ENCODE peak calls at places on chromosomes 6 and 20, in five cellular contexts. One of them, this sample, is unnamed. For H3K9me3, the result is how much of the 10 kb centered on the place peaks cover.

GRCh38 chr6:166662690-166663089 is 35.6 kb upstream of the RPS6KA2 start:
- DNase-seq in aorta: no peak
- DNase-seq in breast epithelium: no peak
- DNase-seq in CD8-positive, alpha-beta T cell: no peak
- DNase-seq in CD4-positive, alpha-beta T cell: no peak
- DNase-seq in this sample: no peak

GRCh38 chr6:52233975-52234823 is 10.1 kb downstream of the IL17F start:
- DNase-seq in breast epithelium: no peak
- DNase-seq in aorta: no peak
- DNase-seq in CD4-positive, alpha-beta T cell: no peak
- DNase-seq in CD8-positive, alpha-beta T cell: no peak
- DNase-seq in this sample: peak

GRCh38 chr6:120965814-120966213 is 368.5 kb downstream of the TBC1D32 start:
- DNase-seq in aorta: no peak
- DNase-seq in CD8-positive, alpha-beta T cell: no peak
- DNase-seq in breast epithelium: no peak
- DNase-seq in CD4-positive, alpha-beta T cell: no peak
- DNase-seq in this sample: no peak

GRCh38 chr6:53746442-53747103 is 48.2 kb upstream of the LRRC1 start:
- DNase-seq in breast epithelium: no peak
- DNase-seq in CD4-positive, alpha-beta T cell: no peak
- DNase-seq in aorta: no peak
- DNase-seq in CD8-positive, alpha-beta T cell: no peak
- DNase-seq in this sample: no peak

GRCh38 chr20:63118786-63119450 is 97.0 kb downstream of the YTHDF1 start:
- DNase-seq in breast epithelium: no peak
- DNase-seq in aorta: peak
- DNase-seq in CD8-positive, alpha-beta T cell: no peak
- DNase-seq in CD4-positive, alpha-beta T cell: no peak
- DNase-seq in this sample: no peak

GRCh38 chr20:62025832-62026563 is 39.7 kb downstream of the TAF4 start:
- DNase-seq in CD4-positive, alpha-beta T cell: no peak
- DNase-seq in aorta: peak
- DNase-seq in breast epithelium: no peak
- DNase-seq in CD8-positive, alpha-beta T cell: no peak
- DNase-seq in this sample: no peak

GRCh38 chr6:77456531-77457248 is 6.6 kb downstream of the HTR1B start:
- DNase-seq in breast epithelium: no peak
- DNase-seq in CD4-positive, alpha-beta T cell: no peak
- DNase-seq in aorta: no peak
- DNase-seq in CD8-positive, alpha-beta T cell: no peak
- DNase-seq in this sample: no peak

GRCh38 chr6:147805155-147805554 is 296.7 kb downstream of the SAMD5 start:
- DNase-seq in aorta: no peak
- DNase-seq in CD4-positive, alpha-beta T cell: no peak
- DNase-seq in CD8-positive, alpha-beta T cell: no peak
- DNase-seq in breast epithelium: no peak
- DNase-seq in this sample: no peak

GRCh38 chr6:125077453-125077852 is 76.1 kb upstream of the TPD52L1 start:
- DNase-seq in CD4-positive, alpha-beta T cell: no peak
- DNase-seq in CD8-positive, alpha-beta T cell: no peak
- DNase-seq in aorta: no peak
- DNase-seq in breast epithelium: no peak
- DNase-seq in this sample: no peak

DNA sequence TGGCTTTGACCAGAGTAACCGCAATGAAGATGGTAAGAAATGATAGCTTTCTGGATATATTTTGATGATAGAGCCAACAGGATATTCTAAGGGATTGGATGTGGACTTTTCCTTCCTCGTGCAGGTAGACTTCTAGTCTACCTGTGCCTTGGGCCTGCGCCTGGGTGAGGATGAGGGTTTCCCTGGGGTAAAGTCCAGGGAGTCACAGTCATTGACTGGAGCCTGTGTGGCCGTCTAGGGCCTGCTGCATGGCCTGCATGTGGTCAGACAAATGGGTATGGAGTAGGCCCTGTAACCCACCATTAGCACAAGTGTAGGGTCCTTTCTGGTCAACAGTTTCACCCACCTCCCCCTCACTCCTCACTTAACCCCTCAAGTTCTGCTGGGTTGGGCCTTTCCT is 12.7 kb upstream of the CHMP4B start:
- DNase-seq in aorta: no peak
- DNase-seq in CD8-positive, alpha-beta T cell: no peak
- DNase-seq in CD4-positive, alpha-beta T cell: no peak
- DNase-seq in breast epithelium: no peak
- DNase-seq in this sample: no peak
- H3K27ac ChIP-seq in aorta: no peak
- H3K27ac ChIP-seq in CD8-positive, alpha-beta T cell: no peak
- H3K27ac ChIP-seq in CD4-positive, alpha-beta T cell: no peak
- H3K27ac ChIP-seq in breast epithelium: no peak
- H3K27ac ChIP-seq in this sample: no peak

GRCh38 chr6:137211910-137212309 is 7.3 kb downstream of the IFNGR1 start:
- DNase-seq in CD8-positive, alpha-beta T cell: no peak
- DNase-seq in aorta: no peak
- DNase-seq in breast epithelium: no peak
- DNase-seq in CD4-positive, alpha-beta T cell: no peak
- DNase-seq in this sample: no peak

GRCh38 chr6:137203256-137203655 is 15.9 kb downstream of the IFNGR1 start:
- DNase-seq in CD8-positive, alpha-beta T cell: no peak
- DNase-seq in aorta: no peak
- DNase-seq in CD4-positive, alpha-beta T cell: no peak
- DNase-seq in breast epithelium: no peak
- DNase-seq in this sample: no peak

GRCh38 chr6:137210903-137211302 is 8.3 kb downstream of the IFNGR1 start:
- DNase-seq in aorta: no peak
- DNase-seq in breast epithelium: no peak
- DNase-seq in CD8-positive, alpha-beta T cell: no peak
- DNase-seq in CD4-positive, alpha-beta T cell: no peak
- DNase-seq in this sample: no peak

GRCh38 chr6:137206562-137206961 is 12.6 kb downstream of the IFNGR1 start:
- DNase-seq in CD8-positive, alpha-beta T cell: no peak
- DNase-seq in CD4-positive, alpha-beta T cell: no peak
- DNase-seq in breast epithelium: no peak
- DNase-seq in aorta: no peak
- DNase-seq in this sample: no peak

DNA sequence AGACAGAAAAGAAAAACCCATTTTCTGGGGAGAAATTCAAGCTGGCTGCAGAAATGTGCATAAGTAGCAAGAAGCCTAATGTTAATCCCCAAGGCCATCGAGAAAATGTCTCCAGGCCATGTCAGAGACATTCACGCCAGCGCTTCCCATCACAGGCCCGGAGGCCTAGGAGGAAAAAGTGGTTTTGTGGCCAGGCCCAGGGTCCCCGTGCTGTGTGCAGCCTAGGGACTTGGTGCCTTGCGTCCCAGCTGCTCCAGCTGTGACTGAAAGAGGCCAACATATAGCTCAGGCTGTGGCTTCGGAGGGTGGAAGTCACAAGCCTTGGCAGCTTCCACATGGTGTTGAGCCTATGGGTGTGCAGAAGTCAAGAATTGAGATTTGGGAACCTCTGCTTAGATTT is 10.9 kb downstream of the IFNGR1 start:
- DNase-seq in breast epithelium: no peak
- DNase-seq in CD8-positive, alpha-beta T cell: no peak
- DNase-seq in aorta: no peak
- DNase-seq in CD4-positive, alpha-beta T cell: no peak
- DNase-seq in this sample: no peak
- H3K9me3 ChIP-seq in breast epithelium: under half
- H3K9me3 ChIP-seq in CD8-positive, alpha-beta T cell: under half
- H3K9me3 ChIP-seq in aorta: under half
- H3K9me3 ChIP-seq in CD4-positive, alpha-beta T cell: under half
- H3K9me3 ChIP-seq in this sample: under half

GRCh38 chr6:11785449-11785951 is 6.9 kb upstream of the ADTRP start:
- DNase-seq in aorta: no peak
- DNase-seq in CD8-positive, alpha-beta T cell: no peak
- DNase-seq in breast epithelium: no peak
- DNase-seq in CD4-positive, alpha-beta T cell: no peak
- DNase-seq in this sample: no peak
- H3K27ac ChIP-seq in aorta: no peak
- H3K27ac ChIP-seq in CD8-positive, alpha-beta T cell: no peak
- H3K27ac ChIP-seq in breast epithelium: no peak
- H3K27ac ChIP-seq in CD4-positive, alpha-beta T cell: no peak
- H3K27ac ChIP-seq in this sample: peak

GRCh38 chr6:135583256-135583758 is 85.8 kb upstream of the AHI1 start:
- DNase-seq in CD4-positive, alpha-beta T cell: no peak
- DNase-seq in CD8-positive, alpha-beta T cell: no peak
- DNase-seq in breast epithelium: no peak
- DNase-seq in aorta: no peak
- DNase-seq in this sample: no peak
- H3K9me3 ChIP-seq in CD4-positive, alpha-beta T cell: under half
- H3K9me3 ChIP-seq in CD8-positive, alpha-beta T cell: under half
- H3K9me3 ChIP-seq in breast epithelium: under half
- H3K9me3 ChIP-seq in aorta: under half
- H3K9me3 ChIP-seq in this sample: under half

DNA sequence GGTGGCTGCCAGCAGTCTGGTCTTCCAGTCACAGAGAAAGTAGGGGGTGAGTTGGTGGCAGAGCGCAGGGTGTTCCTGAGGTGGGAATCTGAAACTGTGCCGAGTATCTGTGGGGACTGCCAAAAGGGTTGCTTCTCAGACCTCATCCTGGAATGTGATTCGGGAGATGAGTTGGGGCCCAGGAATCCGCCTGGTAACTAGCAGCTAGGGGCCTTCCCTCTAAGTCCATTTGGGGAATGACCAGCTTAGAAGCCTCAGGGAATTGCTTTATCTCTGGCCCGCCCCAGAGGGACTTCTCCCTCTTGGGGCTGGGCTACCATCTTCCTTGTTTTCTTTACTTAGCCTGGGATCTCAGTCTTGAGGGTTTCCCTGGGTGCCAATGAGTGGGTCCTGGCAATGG is 49.6 kb downstream of the MOCS1 start:
- DNase-seq in aorta: no peak
- DNase-seq in breast epithelium: no peak
- DNase-seq in CD8-positive, alpha-beta T cell: no peak
- DNase-seq in CD4-positive, alpha-beta T cell: no peak
- DNase-seq in this sample: no peak
- H3K27ac ChIP-seq in aorta: peak
- H3K27ac ChIP-seq in breast epithelium: peak
- H3K27ac ChIP-seq in CD8-positive, alpha-beta T cell: no peak
- H3K27ac ChIP-seq in CD4-positive, alpha-beta T cell: no peak
- H3K27ac ChIP-seq in this sample: no peak

DNA sequence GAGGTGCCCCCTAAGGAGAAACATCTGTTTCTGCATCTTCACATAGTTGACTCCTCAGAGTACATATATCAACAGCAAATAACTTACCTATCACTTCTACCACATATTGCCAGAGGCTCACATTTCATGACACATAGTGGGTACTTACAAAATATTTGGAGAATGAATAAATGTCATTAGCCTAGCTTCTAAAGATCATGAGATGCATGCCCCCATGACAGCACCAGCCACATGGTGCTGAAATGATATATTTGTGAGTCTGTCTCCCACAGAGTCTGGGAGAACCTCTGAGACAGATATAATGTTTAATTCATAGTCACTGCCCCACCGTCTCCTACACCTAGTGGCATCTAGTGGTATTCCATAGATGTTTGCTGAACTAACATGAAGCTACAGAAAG is 555.6 kb downstream of the KIF16B start:
- DNase-seq in CD4-positive, alpha-beta T cell: no peak
- DNase-seq in aorta: no peak
- DNase-seq in breast epithelium: no peak
- DNase-seq in CD8-positive, alpha-beta T cell: no peak
- DNase-seq in this sample: no peak
- H3K9me3 ChIP-seq in CD4-positive, alpha-beta T cell: under half
- H3K9me3 ChIP-seq in aorta: under half
- H3K9me3 ChIP-seq in breast epithelium: under half
- H3K9me3 ChIP-seq in CD8-positive, alpha-beta T cell: under half
- H3K9me3 ChIP-seq in this sample: under half

DNA sequence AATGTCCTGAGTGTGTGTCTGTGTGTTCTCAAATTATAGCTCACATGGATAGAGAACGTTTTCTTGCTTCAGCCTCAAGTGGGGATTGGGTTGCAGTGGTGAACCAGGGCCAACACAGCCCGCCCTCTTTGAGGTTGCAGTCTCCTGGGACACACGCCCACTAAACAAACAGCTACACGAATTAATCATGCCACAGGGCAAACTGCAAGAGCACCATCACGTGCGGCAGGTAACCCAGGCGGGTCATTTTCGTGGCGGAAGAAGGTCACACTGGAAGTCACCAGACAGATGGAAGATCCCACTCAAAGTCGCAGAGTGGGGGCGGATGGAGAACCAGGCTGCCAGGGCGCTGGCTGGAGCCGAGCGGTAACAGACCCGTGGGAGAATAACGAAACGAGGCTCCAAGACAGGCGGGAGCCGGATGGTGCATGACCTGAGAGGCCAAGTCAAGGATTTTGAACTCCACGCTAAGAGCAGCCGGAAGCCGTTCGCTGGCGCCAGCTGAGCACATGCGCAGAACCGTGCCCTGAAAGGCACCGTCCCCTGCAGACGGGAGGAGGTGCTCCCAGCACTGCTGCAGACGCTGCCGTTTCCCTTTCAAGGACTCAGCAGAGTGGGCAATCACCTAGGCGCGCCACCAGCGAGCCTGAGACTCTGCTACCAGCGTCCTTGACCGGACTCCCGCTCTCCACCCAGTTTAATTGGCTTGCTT is 10.7 kb downstream of the DLL1 start:
- DNase-seq in aorta: no peak
- DNase-seq in CD4-positive, alpha-beta T cell: no peak
- DNase-seq in CD8-positive, alpha-beta T cell: no peak
- DNase-seq in breast epithelium: no peak
- DNase-seq in this sample: peak
- H3K27ac ChIP-seq in aorta: no peak
- H3K27ac ChIP-seq in CD4-positive, alpha-beta T cell: no peak
- H3K27ac ChIP-seq in CD8-positive, alpha-beta T cell: peak
- H3K27ac ChIP-seq in breast epithelium: peak
- H3K27ac ChIP-seq in this sample: peak

GRCh38 chr6:155349129-155349528 is 34.8 kb upstream of the TFB1M start:
- DNase-seq in aorta: no peak
- DNase-seq in CD4-positive, alpha-beta T cell: no peak
- DNase-seq in breast epithelium: no peak
- DNase-seq in CD8-positive, alpha-beta T cell: no peak
- DNase-seq in this sample: no peak

GRCh38 chr6:155344341-155345006 is 30.2 kb upstream of the TFB1M start:
- DNase-seq in breast epithelium: no peak
- DNase-seq in aorta: no peak
- DNase-seq in CD4-positive, alpha-beta T cell: no peak
- DNase-seq in CD8-positive, alpha-beta T cell: no peak
- DNase-seq in this sample: no peak

GRCh38 chr6:155349956-155350355 is 35.7 kb upstream of the TFB1M start:
- DNase-seq in CD4-positive, alpha-beta T cell: no peak
- DNase-seq in aorta: no peak
- DNase-seq in breast epithelium: no peak
- DNase-seq in CD8-positive, alpha-beta T cell: no peak
- DNase-seq in this sample: no peak

GRCh38 chr6:155346957-155347356 is 32.7 kb upstream of the TFB1M start:
- DNase-seq in CD8-positive, alpha-beta T cell: no peak
- DNase-seq in breast epithelium: no peak
- DNase-seq in CD4-positive, alpha-beta T cell: no peak
- DNase-seq in aorta: no peak
- DNase-seq in this sample: no peak

DNA sequence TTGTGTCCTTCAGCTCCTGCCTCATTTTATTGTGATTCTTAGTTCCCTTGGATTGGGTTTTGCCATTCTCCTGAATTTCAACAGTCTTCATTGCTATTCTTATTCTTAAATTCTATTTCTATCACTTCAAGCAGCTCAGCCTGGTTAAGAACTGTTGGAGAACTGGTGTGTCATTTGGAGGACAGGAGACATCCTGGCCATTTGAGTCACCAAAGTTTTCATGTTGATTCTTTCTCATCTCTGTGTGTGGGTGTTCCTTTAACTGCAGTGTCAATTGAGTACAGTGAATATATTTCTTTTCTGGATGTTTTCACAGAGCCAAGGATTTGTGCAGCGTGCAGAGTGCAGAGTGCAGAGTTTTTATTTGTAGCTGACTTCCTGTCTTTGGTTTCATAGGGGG is 33.5 kb upstream of the TFB1M start:
- DNase-seq in CD4-positive, alpha-beta T cell: no peak
- DNase-seq in breast epithelium: no peak
- DNase-seq in aorta: no peak
- DNase-seq in CD8-positive, alpha-beta T cell: no peak
- DNase-seq in this sample: no peak
- H3K9me3 ChIP-seq in CD4-positive, alpha-beta T cell: under half
- H3K9me3 ChIP-seq in breast epithelium: under half
- H3K9me3 ChIP-seq in aorta: under half
- H3K9me3 ChIP-seq in CD8-positive, alpha-beta T cell: under half
- H3K9me3 ChIP-seq in this sample: under half